ENCODE peak calls at places on chromosomes 16 and 17, in four cellular contexts. Y is cardiac fibroblast, A is fibroblast of the aortic adventitia, K is psoas muscle. J is an unnamed sample.

GRCh38 chr17:19021622-19022083 is 17.1 kb upstream of the FAM83G start:
- DNase-seq in A (no peak), Y (no peak), K (peak; percentile 32), J (no peak)

GRCh38 chr17:38898291-38898679 is 27.1 kb upstream of the LASP1NB start:
- DNase-seq in A (no peak), K (no peak), Y (no peak), J (no peak)

GRCh38 chr17:28327709-28328108 is 7.6 kb downstream of the IFT20 start:
- DNase-seq in Y (no peak), K (no peak), A (peak; percentile 28), J (peak; percentile 54)

GRCh38 chr16:11379420-11379819 is 34.2 kb downstream of the RMI2 start:
- DNase-seq in K (no peak), Y (no peak), A (peak; percentile 42), J (peak; percentile 60)

GRCh38 chr17:2940352-2940751 is 123.1 kb downstream of the OR1D5 start:
- DNase-seq in A (peak; percentile 13), Y (peak; percentile 52), K (peak; percentile 51), J (no peak)

GRCh38 chr16:21611546-21612384 is 12.4 kb downstream of the METTL9 start:
- DNase-seq in Y (peak; percentile 24), K (no peak), A (no peak), J (peak; percentile 32)

GRCh38 chr16:24013733-24014645 is 178.2 kb downstream of the PRKCB start:
- DNase-seq in A (no peak), Y (no peak), K (no peak), J (no peak)

GRCh38 chr17:64223931-64224657 is 39.0 kb downstream of the TEX2 start:
- DNase-seq in A (no peak), Y (no peak), K (no peak), J (no peak)

GRCh38 chr17:70527364-70527888 is 358.1 kb downstream of the KCNJ2 start:
- DNase-seq in A (no peak), Y (no peak), K (no peak), J (no peak)

GRCh38 chr17:45221997-45222272 is 250 bp downstream of the FMNL1 start:
- DNase-seq in A (no peak), Y (no peak), K (no peak), J (no peak)

GRCh38 chr17:6506679-6507231 is 49.6 kb downstream of the PITPNM3 start:
- DNase-seq in A (peak; percentile 57), Y (peak; percentile 75), K (no peak), J (no peak)

GRCh38 chr16:54843424-54843750 is 87.3 kb upstream of the IRX5 start:
- DNase-seq in A (no peak), K (no peak), Y (no peak), J (no peak)

GRCh38 chr17:57899391-57899790 is 49.5 kb upstream of the MRPS23 start:
- DNase-seq in K (no peak), Y (no peak), A (peak; percentile 18), J (no peak)

GRCh38 chr16:54936979-54937672 is 6.5 kb downstream of the IRX5 start:
- DNase-seq in Y (peak; percentile 47), K (no peak), A (peak; percentile 58), J (peak; percentile 65)

GRCh38 chr17:60959696-60960095 is 282.0 kb downstream of the BCAS3 start:
- DNase-seq in A (no peak), K (no peak), Y (no peak), J (peak; percentile 42)

GRCh38 chr16:84144301-84144858 is 597 bp downstream of the HSDL1 start:
- DNase-seq in K (peak; percentile 25), Y (peak; percentile 20), A (peak; percentile 10), J (peak; percentile 8)

GRCh38 chr16:46947900-46948547 is 25.4 kb downstream of the DNAJA2 start:
- DNase-seq in Y (peak; percentile 63), A (peak; percentile 63), K (no peak), J (peak; percentile 49)

GRCh38 chr17:13600475-13601316 is 1.0 kb downstream of the HS3ST3A1 start:
- DNase-seq in A (no peak), Y (peak; percentile 35), K (no peak), J (no peak)

GRCh38 chr17:77785526-77785925 is 173.0 kb upstream of the TNRC6C start:
- DNase-seq in Y (no peak), A (no peak), K (no peak), J (no peak)

GRCh38 chr17:46841561-46842379 is 9.6 kb upstream of the WNT9B start:
- DNase-seq in A (no peak), Y (no peak), K (no peak), J (no peak)

GRCh38 chr17:7842380-7842949 is 8.4 kb downstream of the KDM6B start:
- DNase-seq in A (peak; percentile 86), Y (peak; percentile 88), K (peak; percentile 86), J (peak; percentile 95)

GRCh38 chr17:82490512-82491195 is 28.9 kb upstream of the FOXK2 start:
- DNase-seq in K (no peak), Y (no peak), A (no peak), J (no peak)

GRCh38 chr17:28911411-28912045 is 8.6 kb upstream of the DHRS13 start:
- DNase-seq in K (no peak), Y (no peak), A (no peak), J (no peak)

GRCh38 chr16:51050379-51050710 is 100.7 kb downstream of the SALL1 start:
- DNase-seq in A (no peak), Y (no peak), K (no peak), J (no peak)

GRCh38 chr16:30010817-30011504 is at the start of gene DOC2A:
- DNase-seq in K (no peak), Y (no peak), A (no peak), J (no peak)

GRCh38 chr17:82553210-82553930 is 33.8 kb downstream of the FOXK2 start:
- DNase-seq in K (no peak), Y (no peak), A (no peak), J (no peak)

GRCh38 chr17:68441064-68441770 is 16.1 kb downstream of the WIPI1 start:
- DNase-seq in Y (peak; percentile 61), A (no peak), K (no peak), J (no peak)

GRCh38 chr17:41496803-41497484 is 7.2 kb upstream of the KRT36 start:
- DNase-seq in K (peak; percentile 61), A (peak; percentile 74), Y (peak; percentile 91), J (peak; percentile 80)

GRCh38 chr16:53515259-53515658 is 12.2 kb upstream of the AKTIP start:
- DNase-seq in K (no peak), A (no peak), Y (peak; percentile 75), J (peak; percentile 62)

DNA sequence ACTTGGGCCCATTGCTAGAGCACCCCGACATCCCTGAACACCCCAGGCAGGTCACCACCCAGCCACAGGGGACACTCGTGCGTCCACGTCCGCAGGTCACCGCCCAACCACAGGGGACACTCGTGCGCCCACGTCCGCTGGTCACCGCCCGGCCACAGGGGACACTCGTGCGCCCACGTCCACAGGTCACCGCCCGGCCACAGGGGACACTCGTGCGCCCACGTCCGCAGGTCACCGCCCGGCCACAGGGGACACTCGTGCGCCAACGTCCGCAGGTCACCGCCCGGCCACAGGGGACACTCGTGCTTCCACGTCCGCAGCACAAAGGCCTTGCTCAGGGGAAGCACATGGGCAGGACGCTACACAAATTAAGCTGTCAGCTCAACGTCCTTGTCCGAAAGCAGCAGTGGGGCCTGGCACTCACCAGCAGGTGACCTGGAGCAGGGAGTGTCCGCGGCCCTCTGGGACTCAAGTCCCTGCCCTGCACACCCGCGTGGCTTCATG is 17.7 kb downstream of the GALNS start:
- DNase-seq in A (no peak), Y (no peak), K (no peak), J (no peak)
- TF ChIP-seq CTCF in A (no peak), Y (no peak), K (no peak), J (no peak)

DNA sequence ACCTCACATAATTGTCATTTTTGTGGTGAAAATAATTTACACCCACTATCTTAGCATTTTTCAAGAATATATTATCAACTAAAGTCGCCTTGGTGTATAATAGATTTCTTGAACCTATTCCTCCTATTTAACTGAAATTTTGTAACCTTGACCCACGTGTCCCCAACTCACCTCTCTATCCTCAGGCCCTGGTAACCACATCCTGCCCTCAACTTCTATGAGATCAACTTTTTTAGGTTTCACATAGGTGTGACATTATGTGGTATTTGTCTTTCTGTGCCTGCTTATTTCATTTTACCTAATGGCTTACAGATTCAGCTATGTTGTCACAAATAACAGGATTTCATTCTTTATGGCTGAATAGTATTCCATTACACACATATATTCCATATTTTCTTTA is 73.0 kb upstream of the CNTNAP4 start:
- DNase-seq in K (no peak), Y (no peak), A (no peak), J (no peak)
- H3K4me3 ChIP-seq in K (no peak overlapping the region), Y (no peak overlapping the region), A (no peak overlapping the region), J (no peak overlapping the region)

DNA sequence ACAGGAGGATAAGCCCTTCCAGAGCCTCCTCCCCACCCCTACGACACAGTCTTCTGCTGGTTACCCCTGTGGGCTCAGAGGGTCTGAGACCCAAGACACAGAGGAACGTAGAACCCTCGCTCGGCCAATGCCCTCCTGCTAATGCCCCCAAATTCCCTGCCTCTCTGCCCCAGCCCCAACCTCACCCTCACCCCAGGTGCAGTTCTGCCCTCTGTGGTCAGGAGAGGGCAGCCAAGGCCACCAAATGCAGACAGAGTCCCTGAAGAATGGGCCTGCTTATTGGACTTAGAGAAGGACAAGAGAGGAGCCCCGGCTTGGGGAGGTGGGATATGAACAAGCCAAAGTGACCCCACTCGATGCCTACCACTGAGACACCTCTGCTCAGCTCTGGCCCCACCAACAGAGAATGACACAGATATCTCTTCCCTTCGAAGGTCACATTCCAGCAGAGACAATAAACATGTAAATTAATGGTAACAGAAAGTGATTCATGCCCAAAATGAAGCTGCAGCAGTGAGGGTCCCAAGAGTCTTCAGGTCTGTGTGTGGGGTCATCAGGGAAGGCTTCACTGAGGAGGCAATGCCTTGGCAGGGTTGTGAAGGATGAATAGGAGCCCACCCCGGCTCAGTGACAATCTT is 80.9 kb upstream of the CCL1 start:
- DNase-seq in Y (no peak), K (no peak), A (no peak), J (no peak)
- TF ChIP-seq CTCF in Y (no peak), K (no peak), A (peak; percentile 12), J (no peak)

GRCh38 chr16:85453179-85453678 is 159.9 kb upstream of the GSE1 start:
- DNase-seq in Y (no peak), K (no peak), A (no peak), J (no peak)

GRCh38 chr16:85451646-85452363 is 161.3 kb upstream of the GSE1 start:
- DNase-seq in K (no peak), Y (no peak), A (no peak), J (no peak)

GRCh38 chr16:85454171-85454883 is 158.8 kb upstream of the GSE1 start:
- DNase-seq in A (peak; percentile 24), Y (no peak), K (no peak), J (peak; percentile 33)

GRCh38 chr16:85453701-85454100 is 159.4 kb upstream of the GSE1 start:
- DNase-seq in K (no peak), Y (no peak), A (no peak), J (no peak)

DNA sequence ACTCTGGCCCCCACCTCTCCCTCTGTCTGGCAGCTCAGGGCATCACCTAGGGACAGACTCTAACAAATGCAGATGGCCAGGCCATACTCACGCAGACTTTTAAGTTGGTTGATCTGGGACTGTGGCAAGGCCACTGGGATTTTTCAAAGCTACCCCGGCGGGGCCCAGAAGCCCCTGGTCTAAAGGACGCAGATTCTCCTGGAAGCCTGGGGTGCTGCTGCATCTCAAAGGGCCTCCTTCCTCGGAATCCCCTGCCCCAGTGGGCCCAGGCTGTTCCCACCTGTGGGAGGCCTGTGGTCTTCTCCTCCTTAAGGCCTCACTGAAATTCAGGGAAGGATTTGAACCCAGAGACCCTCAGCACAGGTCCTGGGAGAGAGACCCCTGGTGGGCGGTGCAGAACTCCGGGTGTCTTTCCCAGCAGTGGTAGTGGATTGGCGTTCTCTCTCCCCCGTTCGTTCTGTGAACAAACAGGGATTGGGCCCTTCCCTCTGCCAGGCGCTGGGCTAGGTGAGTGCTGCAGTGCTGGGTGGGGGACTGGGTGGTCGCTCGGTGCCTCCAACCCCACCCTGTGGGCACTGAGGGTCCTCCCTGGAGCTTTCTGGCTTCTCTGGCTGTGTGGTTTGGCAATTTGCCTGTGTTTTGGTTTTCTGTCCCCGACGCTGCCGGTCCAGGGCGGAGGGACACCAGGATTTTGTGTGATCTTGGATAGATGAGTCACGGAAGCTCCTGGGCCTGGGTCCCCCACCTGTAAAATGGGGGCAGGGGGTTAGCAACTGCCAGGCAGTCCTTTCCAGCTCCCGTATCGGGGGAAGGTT is 160.6 kb upstream of the GSE1 start:
- DNase-seq in K (no peak), A (no peak), Y (no peak), J (no peak)
- H3K4me3 ChIP-seq in K (no peak overlapping the region), A (no peak overlapping the region), Y (no peak overlapping the region), J (no peak overlapping the region)